ENCODE peak calls at places on chromosomes 6 and 20, in seven cellular contexts. One of them, this sample, is unnamed.

GRCh38 chr20:6178537-6178936 is 55.7 kb upstream of the FERMT1 start:
- DNase-seq in head of caudate nucleus: no peak
- DNase-seq in uterus: no peak
- DNase-seq in GM06990: no peak
- DNase-seq in mesenchymal stem cell: peak
- DNase-seq in GM13977: no peak
- DNase-seq in putamen: no peak
- DNase-seq in this sample: no peak

GRCh38 chr20:6698056-6698455 is 69.4 kb upstream of the BMP2 start:
- DNase-seq in head of caudate nucleus: no peak
- DNase-seq in uterus: no peak
- DNase-seq in GM06990: no peak
- DNase-seq in mesenchymal stem cell: peak
- DNase-seq in GM13977: no peak
- DNase-seq in putamen: no peak
- DNase-seq in this sample: peak

GRCh38 chr6:71887006-71887743 is 825 bp downstream of the RIMS1 start:
- DNase-seq in head of caudate nucleus: peak
- DNase-seq in uterus: no peak
- DNase-seq in GM06990: no peak
- DNase-seq in mesenchymal stem cell: no peak
- DNase-seq in GM13977: peak
- DNase-seq in putamen: no peak
- DNase-seq in this sample: peak

GRCh38 chr6:159110748-159111147 is 58.5 kb upstream of the FNDC1 start:
- DNase-seq in head of caudate nucleus: no peak
- DNase-seq in uterus: no peak
- DNase-seq in GM06990: no peak
- DNase-seq in mesenchymal stem cell: no peak
- DNase-seq in GM13977: no peak
- DNase-seq in putamen: no peak
- DNase-seq in this sample: no peak

GRCh38 chr6:144335315-144335861 is 50.3 kb downstream of the UTRN start:
- DNase-seq in head of caudate nucleus: no peak
- DNase-seq in uterus: no peak
- DNase-seq in GM06990: no peak
- DNase-seq in mesenchymal stem cell: no peak
- DNase-seq in GM13977: no peak
- DNase-seq in putamen: no peak
- DNase-seq in this sample: no peak

GRCh38 chr20:63697357-63697867 is 960 bp downstream of the TNFRSF6B start:
- DNase-seq in head of caudate nucleus: no peak
- DNase-seq in uterus: peak
- DNase-seq in GM06990: no peak
- DNase-seq in mesenchymal stem cell: no peak
- DNase-seq in GM13977: no peak
- DNase-seq in putamen: no peak
- DNase-seq in this sample: peak

GRCh38 chr6:163282672-163283071 is 131.8 kb upstream of the QKI start:
- DNase-seq in head of caudate nucleus: no peak
- DNase-seq in uterus: no peak
- DNase-seq in GM06990: no peak
- DNase-seq in mesenchymal stem cell: no peak
- DNase-seq in GM13977: no peak
- DNase-seq in putamen: no peak
- DNase-seq in this sample: no peak

GRCh38 chr20:38270869-38271608 is 10.5 kb upstream of the KIAA1755 start:
- DNase-seq in head of caudate nucleus: no peak
- DNase-seq in uterus: peak
- DNase-seq in GM06990: no peak
- DNase-seq in mesenchymal stem cell: peak
- DNase-seq in GM13977: no peak
- DNase-seq in putamen: no peak
- DNase-seq in this sample: no peak

GRCh38 chr6:170124150-170124549 is 166.7 kb downstream of the DLL1 start:
- DNase-seq in head of caudate nucleus: no peak
- DNase-seq in uterus: peak
- DNase-seq in GM06990: no peak
- DNase-seq in mesenchymal stem cell: no peak
- DNase-seq in GM13977: no peak
- DNase-seq in putamen: no peak
- DNase-seq in this sample: no peak

GRCh38 chr6:27584326-27584725 is 111.4 kb upstream of the ZNF184 start:
- DNase-seq in head of caudate nucleus: no peak
- DNase-seq in uterus: no peak
- DNase-seq in GM06990: no peak
- DNase-seq in mesenchymal stem cell: no peak
- DNase-seq in GM13977: no peak
- DNase-seq in putamen: no peak
- DNase-seq in this sample: no peak